ENCODE peak calls at places on chromosome 13, in nine cellular contexts. I is HL-60; N is astrocyte; A is activated CD8-positive, alpha-beta T cell treated with anti-CD3 and anti-CD28 coated beads for 36 hours; D is neural crest cell; Q is brain microvascular endothelial cell; Y is nephron progenitor cell; W is GM23338; G is dorsolateral prefrontal cortex. P is an unnamed sample.

GRCh38 chr13:21259571-21260455 is 83.4 kb downstream of the MRPL57 start:
- DNase-seq in I (no peak), N (no peak), A (no peak), D (no peak), Q (no peak), Y (no peak), W (peak), G (no peak), P (no peak)

GRCh38 chr13:49540552-49540951 is 44.8 kb downstream of the PHF11 start:
- DNase-seq in I (peak), N (peak), A (no peak), D (no peak), Q (no peak), Y (no peak), W (no peak), G (no peak), P (no peak)

GRCh38 chr13:114275309-114275708 is 6.1 kb upstream of the UPF3A start:
- DNase-seq in I (peak), N (no peak), A (no peak), D (no peak), Q (no peak), Y (no peak), W (no peak), G (no peak), P (no peak)

GRCh38 chr13:112457485-112457884 is 81.3 kb downstream of the SPACA7 start:
- DNase-seq in I (no peak), N (no peak), A (no peak), D (no peak), Q (no peak), Y (no peak), W (no peak), G (no peak), P (no peak)

GRCh38 chr13:74683411-74683810 is 549.2 kb upstream of the KLF12 start:
- DNase-seq in I (no peak), N (no peak), A (no peak), D (no peak), Q (no peak), Y (no peak), W (peak), G (no peak), P (no peak)

GRCh38 chr13:113441661-113442060 is 11.6 kb downstream of the ADPRHL1 start:
- DNase-seq in I (no peak), N (no peak), A (no peak), D (no peak), Q (no peak), Y (no peak), W (no peak), G (no peak), P (no peak)

GRCh38 chr13:50126378-50127016 is 111.3 kb downstream of the KCNRG start:
- DNase-seq in I (no peak), N (no peak), A (peak), D (no peak), Q (no peak), Y (peak), W (peak), G (no peak), P (no peak)

GRCh38 chr13:47661076-47661475 is 340.0 kb downstream of the SUCLA2 start:
- DNase-seq in I (no peak), N (peak), A (no peak), D (no peak), Q (peak), Y (no peak), W (no peak), G (no peak), P (no peak)

GRCh38 chr13:87827479-87827878 is 156.3 kb downstream of the SLITRK5 start:
- DNase-seq in I (no peak), N (peak), A (no peak), D (no peak), Q (no peak), Y (no peak), W (no peak), G (no peak), P (no peak)

DNA sequence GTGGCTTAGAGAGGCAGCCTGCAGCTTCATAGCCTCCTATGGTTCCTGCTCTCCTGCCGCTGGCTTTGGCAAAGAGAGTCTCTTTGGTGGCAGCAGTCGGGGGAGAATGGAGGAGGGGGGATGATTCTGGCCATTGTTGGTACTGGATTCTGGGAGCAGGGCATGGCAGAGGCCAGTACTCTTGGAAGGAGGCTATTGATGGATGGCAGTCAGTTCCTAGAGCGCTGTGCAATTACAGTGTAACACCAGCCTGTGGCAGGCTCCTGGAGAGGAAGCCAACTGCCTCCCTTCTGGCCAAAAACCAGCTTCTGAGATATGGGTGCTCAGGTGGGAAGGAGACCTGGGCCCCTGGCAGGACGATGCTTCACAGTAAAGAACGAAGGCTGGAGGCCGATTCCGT is 47.9 kb upstream of the TMTC4 start:
- DNase-seq in I (no peak), N (no peak), A (no peak), D (no peak), Q (no peak), Y (no peak), W (peak), G (no peak), P (no peak)
- TF ChIP-seq CTCF in I (no peak), N (no peak), A (no peak), D (no peak), Q (peak), Y (no peak), W (no peak), G (no peak), P (no peak)

GRCh38 chr13:101291647-101292515 is 124.4 kb downstream of the NALCN start:
- DNase-seq in I (no peak), N (no peak), A (no peak), D (no peak), Q (no peak), Y (no peak), W (no peak), G (no peak), P (no peak)
- TF ChIP-seq CTCF in I (no peak), N (no peak), A (no peak), D (no peak), Q (no peak), Y (no peak), W (no peak), G (no peak), P (no peak)

DNA sequence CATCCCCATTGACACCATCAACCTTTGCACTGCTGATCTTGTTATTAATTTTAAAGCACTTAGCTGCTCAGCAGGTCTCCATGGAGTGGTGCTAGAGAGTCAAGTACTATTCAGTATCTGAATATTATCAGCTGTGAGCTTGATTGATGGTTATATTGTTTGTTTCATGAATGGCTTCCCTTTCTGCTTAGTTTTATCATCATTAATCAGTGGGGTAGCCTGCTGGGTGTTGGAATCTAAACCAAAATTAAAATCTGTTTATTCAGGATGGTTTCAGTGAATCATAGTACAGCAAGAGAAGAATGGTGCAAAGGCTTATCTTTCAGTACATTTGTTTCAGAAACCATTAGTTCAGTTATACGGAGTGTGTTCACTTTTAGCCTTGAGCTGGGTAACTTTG is 42.5 kb upstream of the SCEL start:
- DNase-seq in I (peak), N (peak), A (peak), D (no peak), Q (peak), Y (no peak), W (no peak), G (peak), P (no peak)
- TF ChIP-seq CTCF in I (peak), N (peak), A (peak), D (peak), Q (peak), Y (no peak), W (peak), G (peak), P (no peak)

GRCh38 chr13:62119739-62120700 is 704.4 kb upstream of the PCDH20 start:
- DNase-seq in I (no peak), N (peak), A (no peak), D (no peak), Q (no peak), Y (no peak), W (peak), G (no peak), P (no peak)
- TF ChIP-seq CTCF in I (no peak), N (no peak), A (peak), D (peak), Q (peak), Y (no peak), W (peak), G (peak), P (no peak)